ENCODE peak calls at places on chromosomes 7 and 10, in four cellular contexts. One of them, this sample, is unnamed.
A peak's percentile ranks its signal among the peaks of the same experiment; 100 is the strongest.

GRCh38 chr7:45230611-45231165 is 73.1 kb downstream of the RAMP3 start:
- DNase-seq in endothelial cell of umbilical vein: no peak
- DNase-seq in lower leg skin: no peak
- DNase-seq in PC-3: no peak
- DNase-seq in this sample: no peak

GRCh38 chr10:71608863-71609768 is 110.5 kb downstream of the C10orf105 start:
- DNase-seq in endothelial cell of umbilical vein: peak; percentile 54
- DNase-seq in lower leg skin: peak; percentile 94
- DNase-seq in PC-3: peak; percentile 62
- DNase-seq in this sample: peak; percentile 85

GRCh38 chr10:11874568-11875182 is 51.5 kb downstream of the PROSER2 start:
- DNase-seq in endothelial cell of umbilical vein: peak; percentile 14
- DNase-seq in lower leg skin: no peak
- DNase-seq in PC-3: peak; percentile 68
- DNase-seq in this sample: peak; percentile 67

GRCh38 chr7:15557686-15558085 is 4.1 kb downstream of the AGMO start:
- DNase-seq in endothelial cell of umbilical vein: no peak
- DNase-seq in lower leg skin: no peak
- DNase-seq in PC-3: no peak
- DNase-seq in this sample: no peak

GRCh38 chr10:58023341-58024073 is 244.2 kb downstream of the IPMK start:
- DNase-seq in endothelial cell of umbilical vein: peak; percentile 52
- DNase-seq in lower leg skin: no peak
- DNase-seq in PC-3: peak; percentile 97
- DNase-seq in this sample: no peak

GRCh38 chr10:74936577-74937445 is 110.4 kb downstream of the KAT6B start:
- DNase-seq in endothelial cell of umbilical vein: peak; percentile 77
- DNase-seq in lower leg skin: no peak
- DNase-seq in PC-3: no peak
- DNase-seq in this sample: no peak

GRCh38 chr10:130553846-130554245 is 417.7 kb downstream of the GLRX3 start:
- DNase-seq in endothelial cell of umbilical vein: no peak
- DNase-seq in lower leg skin: peak; percentile 72
- DNase-seq in PC-3: no peak
- DNase-seq in this sample: no peak

GRCh38 chr7:5388273-5388866 is 35.3 kb downstream of the TNRC18 start:
- DNase-seq in endothelial cell of umbilical vein: no peak
- DNase-seq in lower leg skin: no peak
- DNase-seq in PC-3: no peak
- DNase-seq in this sample: no peak

GRCh38 chr7:116769541-116769940 is 92.8 kb upstream of the CAPZA2 start:
- DNase-seq in endothelial cell of umbilical vein: peak; percentile 38
- DNase-seq in lower leg skin: no peak
- DNase-seq in PC-3: no peak
- DNase-seq in this sample: no peak

GRCh38 chr7:157032644-157033482 is 22.4 kb upstream of the MNX1 start:
- DNase-seq in endothelial cell of umbilical vein: no peak
- DNase-seq in lower leg skin: peak; percentile 64
- DNase-seq in PC-3: peak; percentile 46
- DNase-seq in this sample: no peak

GRCh38 chr7:92061154-92061553 is 73.1 kb downstream of the CYP51A1 start:
- DNase-seq in endothelial cell of umbilical vein: no peak
- DNase-seq in lower leg skin: no peak
- DNase-seq in PC-3: no peak
- DNase-seq in this sample: no peak

GRCh38 chr7:45691155-45691656 is 117.0 kb downstream of the ADCY1 start:
- DNase-seq in endothelial cell of umbilical vein: no peak
- DNase-seq in lower leg skin: no peak
- DNase-seq in PC-3: no peak
- DNase-seq in this sample: no peak

GRCh38 chr7:30708412-30708811 is 26.2 kb upstream of the CRHR2 start:
- DNase-seq in endothelial cell of umbilical vein: no peak
- DNase-seq in lower leg skin: no peak
- DNase-seq in PC-3: no peak
- DNase-seq in this sample: no peak

GRCh38 chr7:149866817-149867447 is 6.8 kb upstream of the ATP6V0E2 start:
- DNase-seq in endothelial cell of umbilical vein: no peak
- DNase-seq in lower leg skin: peak; percentile 81
- DNase-seq in PC-3: no peak
- DNase-seq in this sample: no peak

GRCh38 chr10:88012627-88013026 is 149.2 kb downstream of the PTEN start:
- DNase-seq in endothelial cell of umbilical vein: no peak
- DNase-seq in lower leg skin: no peak
- DNase-seq in PC-3: no peak
- DNase-seq in this sample: no peak

GRCh38 chr7:36764929-36765328 is 40.6 kb upstream of the AOAH start:
- DNase-seq in endothelial cell of umbilical vein: no peak
- DNase-seq in lower leg skin: no peak
- DNase-seq in PC-3: no peak
- DNase-seq in this sample: no peak

GRCh38 chr10:42691361-42692120 is 53.2 kb upstream of the ZNF33B start:
- DNase-seq in endothelial cell of umbilical vein: no peak
- DNase-seq in lower leg skin: no peak
- DNase-seq in PC-3: no peak
- DNase-seq in this sample: no peak

GRCh38 chr7:152709307-152710133 is 33.6 kb upstream of the XRCC2 start:
- DNase-seq in endothelial cell of umbilical vein: no peak
- DNase-seq in lower leg skin: no peak
- DNase-seq in PC-3: peak; percentile 44
- DNase-seq in this sample: no peak

GRCh38 chr10:116287906-116288501 is 15.0 kb upstream of the GFRA1 start:
- DNase-seq in endothelial cell of umbilical vein: peak; percentile 51
- DNase-seq in lower leg skin: no peak
- DNase-seq in PC-3: peak; percentile 40
- DNase-seq in this sample: peak; percentile 32

GRCh38 chr10:72426982-72427381 is 72.3 kb upstream of the DNAJB12 start:
- DNase-seq in endothelial cell of umbilical vein: no peak
- DNase-seq in lower leg skin: no peak
- DNase-seq in PC-3: no peak
- DNase-seq in this sample: no peak

GRCh38 chr7:84949501-84949900 is 237.4 kb downstream of the SEMA3D start:
- DNase-seq in endothelial cell of umbilical vein: no peak
- DNase-seq in lower leg skin: no peak
- DNase-seq in PC-3: no peak
- DNase-seq in this sample: no peak

GRCh38 chr7:158473238-158473637 is 114.4 kb downstream of the PTPRN2 start:
- DNase-seq in endothelial cell of umbilical vein: no peak
- DNase-seq in lower leg skin: no peak
- DNase-seq in PC-3: no peak
- DNase-seq in this sample: no peak

GRCh38 chr7:139108256-139109187 is 998 bp downstream of the ZC3HAV1 start:
- DNase-seq in endothelial cell of umbilical vein: peak; percentile 40
- DNase-seq in lower leg skin: no peak
- DNase-seq in PC-3: peak; percentile 23
- DNase-seq in this sample: no peak

GRCh38 chr10:132294561-132295320 is 13.0 kb downstream of the STK32C start:
- DNase-seq in endothelial cell of umbilical vein: no peak
- DNase-seq in lower leg skin: peak; percentile 40
- DNase-seq in PC-3: no peak
- DNase-seq in this sample: no peak

GRCh38 chr7:101728888-101729883 is 88.2 kb upstream of the CUX1 start:
- DNase-seq in endothelial cell of umbilical vein: no peak
- DNase-seq in lower leg skin: no peak
- DNase-seq in PC-3: no peak
- DNase-seq in this sample: no peak

GRCh38 chr7:144784943-144785342 is 50.9 kb downstream of the TPK1 start:
- DNase-seq in endothelial cell of umbilical vein: no peak
- DNase-seq in lower leg skin: no peak
- DNase-seq in PC-3: no peak
- DNase-seq in this sample: no peak

GRCh38 chr7:68309806-68310205 is 1288.5 kb upstream of the AUTS2 start:
- DNase-seq in endothelial cell of umbilical vein: no peak
- DNase-seq in lower leg skin: no peak
- DNase-seq in PC-3: no peak
- DNase-seq in this sample: no peak

GRCh38 chr7:108408294-108409004 is 47.8 kb downstream of the NRCAM start:
- DNase-seq in endothelial cell of umbilical vein: no peak
- DNase-seq in lower leg skin: no peak
- DNase-seq in PC-3: no peak
- DNase-seq in this sample: no peak

GRCh38 chr7:116766881-116767280 is 94.9 kb downstream of the MET start:
- DNase-seq in endothelial cell of umbilical vein: no peak
- DNase-seq in lower leg skin: no peak
- DNase-seq in PC-3: no peak
- DNase-seq in this sample: no peak

GRCh38 chr10:97788552-97789442 is 17.0 kb upstream of the SFRP5 start:
- DNase-seq in endothelial cell of umbilical vein: no peak
- DNase-seq in lower leg skin: no peak
- DNase-seq in PC-3: no peak
- DNase-seq in this sample: no peak

GRCh38 chr10:20598590-20598989 is 298.5 kb downstream of the NEBL start:
- DNase-seq in endothelial cell of umbilical vein: no peak
- DNase-seq in lower leg skin: peak; percentile 87
- DNase-seq in PC-3: peak; percentile 52
- DNase-seq in this sample: peak; percentile 45

GRCh38 chr10:53601260-53601875 is 828.8 kb upstream of the MBL2 start:
- DNase-seq in endothelial cell of umbilical vein: peak; percentile 52
- DNase-seq in lower leg skin: no peak
- DNase-seq in PC-3: peak; percentile 92
- DNase-seq in this sample: no peak

GRCh38 chr7:116357776-116358670 is 141.5 kb upstream of the CAV2 start:
- DNase-seq in endothelial cell of umbilical vein: peak; percentile 80
- DNase-seq in lower leg skin: no peak
- DNase-seq in PC-3: peak; percentile 72
- DNase-seq in this sample: no peak

GRCh38 chr7:149254181-149254858 is 7.7 kb upstream of the ZNF783 start:
- DNase-seq in endothelial cell of umbilical vein: no peak
- DNase-seq in lower leg skin: no peak
- DNase-seq in PC-3: no peak
- DNase-seq in this sample: no peak

GRCh38 chr10:79203833-79204232 is 135.1 kb downstream of the ZMIZ1 start:
- DNase-seq in endothelial cell of umbilical vein: no peak
- DNase-seq in lower leg skin: no peak
- DNase-seq in PC-3: no peak
- DNase-seq in this sample: no peak

DNA sequence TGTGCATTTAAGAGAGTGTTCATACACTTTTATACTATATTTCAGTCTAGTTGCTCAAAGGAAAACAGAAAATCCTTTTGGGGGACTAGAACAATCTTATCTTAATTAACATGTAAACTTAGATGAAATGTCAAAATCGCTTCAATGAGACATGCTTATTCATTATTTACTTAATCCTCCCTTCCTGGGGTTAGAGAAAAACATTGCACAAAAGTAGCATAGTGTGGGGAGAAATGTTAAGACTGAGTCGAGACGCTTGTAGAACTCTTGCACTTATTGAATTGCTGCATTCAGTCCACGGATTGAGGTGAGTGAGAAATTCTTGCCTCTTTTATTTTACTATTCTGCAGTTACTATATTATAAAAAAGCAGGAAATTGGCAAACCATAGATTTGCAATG is 269.2 kb downstream of the SNX10 start:
- DNase-seq in endothelial cell of umbilical vein: no peak
- DNase-seq in lower leg skin: no peak
- DNase-seq in PC-3: peak; percentile 71
- DNase-seq in this sample: no peak
- H3K4me3 ChIP-seq in endothelial cell of umbilical vein: no peak overlapping the region
- H3K4me3 ChIP-seq in lower leg skin: no peak overlapping the region
- H3K4me3 ChIP-seq in PC-3: peak overlapping the region; percentile 48
- H3K4me3 ChIP-seq in this sample: no peak overlapping the region

DNA sequence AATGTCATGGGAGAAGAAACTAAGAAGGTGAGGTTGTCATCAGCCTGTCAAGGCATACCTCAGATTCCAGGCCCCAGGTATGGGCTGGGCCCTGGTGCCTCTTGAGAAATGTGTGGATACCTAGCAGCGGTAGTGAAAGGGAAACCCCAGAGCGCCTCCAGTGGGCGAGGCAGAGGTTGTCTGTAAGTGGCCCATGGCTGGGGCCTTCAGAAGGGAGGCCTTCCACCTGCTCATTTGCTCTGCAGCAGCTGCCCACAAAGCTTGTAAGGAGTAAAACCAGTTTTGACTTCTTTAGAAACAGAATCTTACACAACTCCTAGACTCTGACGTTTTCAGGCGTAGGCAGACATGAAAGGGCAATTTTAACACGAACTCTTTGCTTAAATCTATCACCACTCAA is 509.9 kb downstream of the PARD3 start:
- DNase-seq in endothelial cell of umbilical vein: no peak
- DNase-seq in lower leg skin: no peak
- DNase-seq in PC-3: peak; percentile 70
- DNase-seq in this sample: no peak
- TF ChIP-seq CTCF in endothelial cell of umbilical vein: no peak
- TF ChIP-seq CTCF in lower leg skin: no peak
- TF ChIP-seq CTCF in PC-3: peak; percentile 75
- TF ChIP-seq CTCF in this sample: no peak

GRCh38 chr7:81173766-81174281 is 255.0 kb upstream of the SEMA3C start:
- DNase-seq in endothelial cell of umbilical vein: peak; percentile 45
- DNase-seq in lower leg skin: no peak
- DNase-seq in PC-3: peak; percentile 70
- DNase-seq in this sample: no peak
- H3K4me3 ChIP-seq in endothelial cell of umbilical vein: no peak overlapping the region
- H3K4me3 ChIP-seq in lower leg skin: no peak overlapping the region
- H3K4me3 ChIP-seq in PC-3: no peak overlapping the region
- H3K4me3 ChIP-seq in this sample: no peak overlapping the region

GRCh38 chr10:126302831-126303230 is 85.4 kb downstream of the ADAM12 start:
- DNase-seq in endothelial cell of umbilical vein: no peak
- DNase-seq in lower leg skin: no peak
- DNase-seq in PC-3: peak; percentile 4
- DNase-seq in this sample: no peak
- TF ChIP-seq CTCF in endothelial cell of umbilical vein: no peak
- TF ChIP-seq CTCF in lower leg skin: no peak
- TF ChIP-seq CTCF in PC-3: peak; percentile 41
- TF ChIP-seq CTCF in this sample: peak; percentile 14

GRCh38 chr10:99532194-99532593 is 548 bp upstream of the NKX2-3 start:
- DNase-seq in endothelial cell of umbilical vein: no peak
- DNase-seq in lower leg skin: no peak
- DNase-seq in PC-3: no peak
- DNase-seq in this sample: no peak

GRCh38 chr10:99530108-99531025 is 2.4 kb upstream of the NKX2-3 start:
- DNase-seq in endothelial cell of umbilical vein: no peak
- DNase-seq in lower leg skin: no peak
- DNase-seq in PC-3: no peak
- DNase-seq in this sample: no peak

GRCh38 chr10:99531026-99531695 is 1.6 kb upstream of the NKX2-3 start:
- DNase-seq in endothelial cell of umbilical vein: no peak
- DNase-seq in lower leg skin: no peak
- DNase-seq in PC-3: no peak
- DNase-seq in this sample: no peak

GRCh38 chr10:99532687-99533495 is at the start of gene NKX2-3:
- DNase-seq in endothelial cell of umbilical vein: peak; percentile 40
- DNase-seq in lower leg skin: no peak
- DNase-seq in PC-3: peak; percentile 46
- DNase-seq in this sample: no peak

GRCh38 chr10:99531696-99532050 is 1.1 kb upstream of the NKX2-3 start:
- DNase-seq in endothelial cell of umbilical vein: no peak
- DNase-seq in lower leg skin: no peak
- DNase-seq in PC-3: no peak
- DNase-seq in this sample: no peak
- H3K4me3 ChIP-seq in endothelial cell of umbilical vein: no peak overlapping the region
- H3K4me3 ChIP-seq in lower leg skin: no peak overlapping the region
- H3K4me3 ChIP-seq in PC-3: no peak overlapping the region
- H3K4me3 ChIP-seq in this sample: no peak overlapping the region

This sample was measured in uterus.